ENCODE peak calls at places on chromosomes 7 and 10, in nine cellular contexts. L is T-helper 2 cell treated with Interferon-gamma antibody and Interleukin-4, amounts not matched to agents 5 μg/mL and 100 μg/mL, for 36 hours; X is left colon; K is NCI-H460; R is NCI-H510A treated with DMSO at 0.1 percent for 48 hours; T is omental fat pad; Z is endothelial cell; P is fibroblast of the conjunctiva; W is NCI-H1417 treated with DMSO at 0.1 percent for 48 hours. V is an unnamed sample.

GRCh38 chr7:151137841-151138540 is 29.5 kb downstream of the GBX1 start:
- DNase-seq in L (no peak), X (no peak), K (no peak), R (no peak), T (no peak), Z (no peak), P (no peak), W (no peak), V (no peak)

GRCh38 chr7:27183682-27184341 is 1.2 kb downstream of the HOXA11 start:
- DNase-seq in L (no peak), X (no peak), K (no peak), R (peak), T (no peak), Z (no peak), P (no peak), W (no peak), V (peak)

GRCh38 chr7:145169908-145170307 is 334.1 kb upstream of the TPK1 start:
- DNase-seq in L (no peak), X (no peak), K (no peak), R (peak), T (no peak), Z (no peak), P (peak), W (no peak), V (no peak)

GRCh38 chr7:42235734-42236133 is 1.3 kb downstream of the GLI3 start:
- DNase-seq in L (no peak), X (no peak), K (no peak), R (no peak), T (no peak), Z (no peak), P (no peak), W (no peak), V (no peak)

GRCh38 chr10:71223365-71224058 is 11.1 kb downstream of the UNC5B start:
- DNase-seq in L (no peak), X (no peak), K (no peak), R (no peak), T (no peak), Z (no peak), P (no peak), W (no peak), V (no peak)

GRCh38 chr7:34772296-34772695 is 114.3 kb downstream of the NPSR1 start:
- DNase-seq in L (no peak), X (no peak), K (no peak), R (no peak), T (no peak), Z (no peak), P (no peak), W (no peak), V (no peak)

GRCh38 chr10:71585579-71586092 is 133.9 kb downstream of the C10orf105 start:
- DNase-seq in L (no peak), X (no peak), K (no peak), R (peak), T (no peak), Z (no peak), P (no peak), W (no peak), V (no peak)

GRCh38 chr7:105429746-105430612 is 41.3 kb upstream of the SRPK2 start:
- DNase-seq in L (peak), X (peak), K (peak), R (peak), T (no peak), Z (peak), P (peak), W (peak), V (peak)

GRCh38 chr7:110442386-110442837 is 648.5 kb upstream of the LRRN3 start:
- DNase-seq in L (no peak), X (peak), K (peak), R (peak), T (no peak), Z (peak), P (no peak), W (no peak), V (peak)

GRCh38 chr10:33204049-33204448 is 130.4 kb downstream of the NRP1 start:
- DNase-seq in L (no peak), X (no peak), K (no peak), R (no peak), T (no peak), Z (no peak), P (no peak), W (no peak), V (no peak)

GRCh38 chr7:141198191-141198958 is 124.5 kb downstream of the TMEM178B start:
- DNase-seq in L (no peak), X (no peak), K (no peak), R (no peak), T (no peak), Z (no peak), P (no peak), W (no peak), V (no peak)